ENCODE peak calls at places on chromosome 19, in four cellular contexts. One of them, this sample, is unnamed.

GRCh38 chr19:48403606-48404005 is 10.1 kb downstream of the GRIN2D start:
- DNase-seq in GM06990: no peak
- DNase-seq in T-helper 1 cell: no peak
- DNase-seq in iris pigment epithelial cell: peak
- DNase-seq in this sample: peak

GRCh38 chr19:42295831-42296525 is 6.0 kb upstream of the PRR19 start:
- DNase-seq in GM06990: peak
- DNase-seq in iris pigment epithelial cell: no peak
- DNase-seq in T-helper 1 cell: peak
- DNase-seq in this sample: peak

GRCh38 chr19:6611441-6611852 is 20.5 kb upstream of the CD70 start:
- DNase-seq in GM06990: no peak
- DNase-seq in T-helper 1 cell: no peak
- DNase-seq in iris pigment epithelial cell: peak
- DNase-seq in this sample: no peak

GRCh38 chr19:898663-899062 is 5.4 kb downstream of the RNU6-9 start:
- DNase-seq in T-helper 1 cell: peak
- DNase-seq in iris pigment epithelial cell: no peak
- DNase-seq in GM06990: peak
- DNase-seq in this sample: no peak

GRCh38 chr19:10183926-10184325 is 10.8 kb downstream of the DNMT1 start:
- DNase-seq in iris pigment epithelial cell: no peak
- DNase-seq in T-helper 1 cell: no peak
- DNase-seq in GM06990: no peak
- DNase-seq in this sample: no peak

GRCh38 chr19:29622191-29623070 is 16.3 kb downstream of the POP4 start:
- DNase-seq in T-helper 1 cell: no peak
- DNase-seq in iris pigment epithelial cell: peak
- DNase-seq in GM06990: no peak
- DNase-seq in this sample: no peak

GRCh38 chr19:55454787-55455243 is 6.6 kb downstream of the ISOC2 start:
- DNase-seq in GM06990: no peak
- DNase-seq in T-helper 1 cell: peak
- DNase-seq in iris pigment epithelial cell: peak
- DNase-seq in this sample: no peak

GRCh38 chr19:55694241-55694655 is 19.2 kb downstream of the EPN1 start:
- DNase-seq in iris pigment epithelial cell: no peak
- DNase-seq in T-helper 1 cell: no peak
- DNase-seq in GM06990: no peak
- DNase-seq in this sample: no peak

GRCh38 chr19:16330368-16330801 is 5.8 kb downstream of the KLF2 start:
- DNase-seq in iris pigment epithelial cell: peak
- DNase-seq in T-helper 1 cell: peak
- DNase-seq in GM06990: peak
- DNase-seq in this sample: peak